ENCODE peak calls at places on chromosomes 11 and 22, in six cellular contexts. L is pancreas; H is naive thymus-derived CD4-positive, alpha-beta T cell; W is endothelial cell of umbilical vein; B is CD4-positive, CD25-positive, alpha-beta regulatory T cell; X is mammary epithelial cell. K is an unnamed sample. For H3K4me1, the result is how much of the 10 kb centered on the place peaks cover.

GRCh38 chr11:121282886-121283502 is 9.6 kb upstream of the SC5D start:
- DNase-seq in H (no peak), L (no peak), X (no peak), B (no peak), W (no peak), K (no peak)

GRCh38 chr11:92295175-92296137 is 70.8 kb downstream of the FAT3 start:
- DNase-seq in B (no peak), X (no peak), L (no peak), W (no peak), H (no peak), K (no peak)

GRCh38 chr22:36588285-36588684 is 59.3 kb upstream of the EIF3D start:
- DNase-seq in X (no peak), H (no peak), B (no peak), W (no peak), L (no peak), K (no peak)

GRCh38 chr11:62644220-62644619 is 2.2 kb downstream of the GANAB start:
- DNase-seq in X (no peak), L (no peak), W (no peak), B (no peak), H (no peak), K (no peak)

GRCh38 chr11:117819096-117820040 is 5.2 kb downstream of the FXYD2 start:
- DNase-seq in H (no peak), X (peak), B (no peak), L (peak), W (peak), K (no peak)

GRCh38 chr11:4059424-4059823 is 35.2 kb upstream of the RRM1 start:
- DNase-seq in H (no peak), B (no peak), L (no peak), W (no peak), X (peak), K (no peak)

GRCh38 chr11:14503023-14503422 is 3.4 kb upstream of the COPB1 start:
- DNase-seq in B (no peak), X (no peak), W (no peak), H (no peak), L (no peak), K (no peak)

GRCh38 chr22:42270512-42271190 is at the start of gene TCF20:
- DNase-seq in W (peak), B (peak), H (peak), X (peak), L (peak), K (no peak)

DNA sequence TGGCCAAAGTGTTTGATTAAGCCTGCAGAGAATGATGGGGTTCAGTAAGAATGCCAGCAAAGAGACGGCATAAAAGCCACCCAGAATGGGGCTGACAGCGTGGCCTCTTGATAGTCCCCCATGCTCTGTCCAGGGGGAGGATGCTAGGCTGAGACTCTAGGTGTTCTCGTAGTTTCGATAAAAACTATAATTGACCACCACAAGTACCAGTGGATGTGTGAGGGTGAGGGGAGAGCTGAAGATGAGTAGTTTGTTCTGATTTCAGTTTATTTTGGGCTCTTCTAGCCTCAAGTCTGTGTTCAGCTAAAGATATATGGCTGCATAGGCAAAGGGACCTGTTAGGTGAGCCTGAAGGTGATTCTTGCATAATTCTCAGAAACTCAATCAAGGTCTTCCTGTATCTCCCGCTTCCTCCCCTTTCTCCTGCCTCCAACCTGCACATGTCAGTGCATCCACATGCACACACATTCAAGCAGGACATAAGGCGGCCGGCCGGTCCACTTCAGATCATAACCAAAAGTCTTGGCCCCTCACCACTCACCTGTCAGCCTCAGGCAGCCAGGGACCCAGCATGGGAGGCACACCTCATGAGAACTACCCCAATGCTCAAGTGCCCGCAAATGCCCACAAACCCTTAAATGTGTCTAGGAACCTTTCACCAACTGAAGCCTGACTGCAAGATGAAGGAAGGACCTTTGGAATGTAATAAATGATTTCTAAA is 31.2 kb downstream of the FLI1 start:
- DNase-seq in H (no peak), X (no peak), W (no peak), B (no peak), L (no peak), K (no peak)
- H3K4me3 ChIP-seq in H (peak), X (no peak), W (no peak), B (peak), L (no peak), K (no peak)

DNA sequence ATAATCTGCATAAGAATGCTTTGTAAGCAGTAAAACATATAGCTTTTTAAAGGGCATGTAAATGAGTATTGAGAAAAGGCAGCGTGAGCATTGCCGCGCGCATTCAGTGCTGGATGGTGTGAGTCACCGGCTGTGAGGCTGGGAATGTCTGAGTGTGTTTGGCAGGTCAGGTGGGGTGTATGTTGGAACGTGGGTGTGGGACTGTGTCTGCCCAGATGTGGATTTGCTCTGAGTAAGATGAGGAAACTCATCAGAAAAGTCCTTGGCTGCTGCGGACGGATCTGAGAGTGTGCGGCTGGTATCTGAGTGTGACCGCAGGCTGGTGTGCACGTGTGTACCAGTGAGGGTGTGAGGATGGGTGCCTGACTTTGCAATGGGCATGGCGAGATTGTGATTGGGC is 66.2 kb upstream of the NECTIN1 start:
- DNase-seq in B (no peak), L (no peak), X (peak), W (no peak), H (no peak), K (no peak)
- H3K27ac ChIP-seq in B (no peak), L (no peak), X (no peak), W (no peak), H (no peak), K (no peak)

DNA sequence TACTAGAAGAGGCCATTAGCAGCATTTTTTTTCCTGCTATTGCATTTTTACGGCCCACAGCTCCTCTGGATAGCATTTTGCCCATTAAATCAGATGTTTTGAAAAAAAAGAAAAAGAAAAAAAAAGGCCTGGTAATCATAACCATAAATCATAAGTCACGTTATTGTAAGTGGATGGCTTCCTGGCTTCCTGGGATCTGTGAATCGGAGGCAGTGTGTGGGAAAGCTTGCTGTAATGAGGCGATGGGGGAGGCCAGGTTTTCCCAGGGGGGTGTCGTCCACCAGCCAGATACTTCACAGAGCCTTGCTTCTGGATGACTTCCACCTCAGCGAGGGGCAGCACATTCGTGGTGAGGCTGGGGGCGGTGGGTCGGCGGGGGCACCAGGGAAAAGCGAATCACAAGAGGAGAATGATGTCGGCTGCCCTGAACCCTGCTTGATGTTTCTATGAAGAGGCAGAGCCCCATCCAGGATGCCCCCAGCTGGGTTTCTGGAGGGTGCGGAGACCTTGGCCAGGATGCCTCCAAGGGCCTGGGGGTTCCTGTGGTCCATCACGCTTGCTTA is 106.6 kb upstream of the SYT13 start:
- DNase-seq in W (no peak), H (no peak), L (no peak), B (no peak), X (no peak), K (no peak)
- H3K4me1 ChIP-seq in W (under half), H (under half), L (under half), B (under half), X (under half), K (under half)

GRCh38 chr22:25420925-25421904 is 143.3 kb upstream of the GRK3 start:
- DNase-seq in B (no peak), L (no peak), H (peak), W (no peak), X (no peak), K (no peak)

GRCh38 chr22:25417792-25418191 is 146.7 kb upstream of the GRK3 start:
- DNase-seq in X (no peak), B (no peak), L (no peak), H (no peak), W (no peak), K (no peak)

GRCh38 chr22:25419247-25420113 is 145.0 kb upstream of the GRK3 start:
- DNase-seq in X (no peak), W (peak), L (no peak), H (peak), B (no peak), K (no peak)

GRCh38 chr22:25420471-25420924 is 144.0 kb upstream of the GRK3 start:
- DNase-seq in W (no peak), X (no peak), B (no peak), H (peak), L (no peak), K (no peak)
- H3K4me3 ChIP-seq in W (no peak), X (no peak), B (no peak), H (no peak), L (peak), K (no peak)

DNA sequence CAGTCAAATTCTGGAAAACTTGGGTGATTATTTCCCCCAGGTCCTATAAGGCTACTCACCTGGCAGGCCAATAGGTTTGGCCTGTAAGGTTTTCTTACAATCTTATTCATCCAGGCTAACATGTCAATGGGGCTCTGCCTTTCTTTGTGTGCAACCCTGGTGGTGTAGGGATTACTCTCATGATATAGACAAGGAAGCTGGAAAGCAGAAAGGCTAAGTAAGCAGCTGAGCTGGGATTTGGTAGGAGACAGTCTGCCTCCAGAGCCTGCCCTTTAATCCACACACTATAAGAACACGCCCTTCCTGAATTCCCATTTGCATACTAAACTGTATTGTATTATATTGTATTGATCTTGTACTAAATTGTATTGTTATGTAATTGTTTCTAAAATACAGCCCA is 373.3 kb upstream of the CCDC90B start:
- DNase-seq in B (no peak), X (no peak), W (no peak), L (no peak), H (no peak), K (no peak)
- H3K27ac ChIP-seq in B (no peak), X (no peak), W (no peak), L (no peak), H (no peak), K (no peak)

DNA sequence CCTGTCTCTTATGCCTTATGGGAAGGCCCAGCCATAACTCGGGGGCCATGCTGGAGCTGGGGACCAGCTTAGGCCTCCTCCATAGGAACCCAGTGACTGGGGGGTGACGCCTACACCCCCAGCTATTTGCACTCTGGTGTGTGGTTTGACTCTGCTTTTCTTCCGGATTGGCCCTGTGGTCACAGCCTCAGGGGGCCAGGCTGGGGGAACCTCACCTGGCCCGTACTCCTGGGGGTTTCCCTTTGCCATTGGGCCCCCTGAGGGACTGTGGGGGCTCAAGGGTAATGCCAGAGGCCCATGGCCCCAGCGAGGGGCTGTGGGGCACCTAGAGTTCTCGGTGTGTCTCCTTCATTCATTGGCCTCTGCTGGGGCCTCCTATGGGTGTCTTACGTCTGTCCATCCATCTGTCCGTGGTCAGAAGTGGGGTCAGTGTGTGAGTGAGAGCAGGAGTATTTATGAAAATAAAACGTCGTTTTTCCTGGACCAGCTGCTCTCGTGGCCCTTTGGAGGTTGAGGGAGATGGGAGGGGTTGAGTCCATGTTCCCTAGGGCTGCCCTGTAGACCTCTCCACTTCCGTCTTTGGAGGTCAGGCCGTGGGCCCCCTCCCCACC is 6.3 kb upstream of the SH3BP1 start:
- DNase-seq in W (no peak), H (peak), X (no peak), B (no peak), L (no peak), K (no peak)
- H3K4me1 ChIP-seq in W (under half), H (half or more), X (under half), B (half or more), L (under half), K (half or more)

GRCh38 chr11:69700278-69701140 is 3.3 kb downstream of the FGF19 start:
- DNase-seq in B (no peak), W (peak), L (peak), H (no peak), X (no peak), K (no peak)

GRCh38 chr11:69704508-69705245 is 855 bp upstream of the FGF19 start:
- DNase-seq in B (no peak), W (no peak), L (no peak), H (no peak), X (no peak), K (no peak)

GRCh38 chr11:69702769-69703510 is 882 bp downstream of the FGF19 start:
- DNase-seq in X (no peak), W (no peak), H (no peak), B (no peak), L (no peak), K (no peak)

GRCh38 chr11:69703711-69704507 is at the start of gene FGF19:
- DNase-seq in W (no peak), B (no peak), H (no peak), X (peak), L (no peak), K (no peak)

GRCh38 chr11:69702239-69702668 is 1.6 kb downstream of the FGF19 start:
- DNase-seq in H (no peak), W (no peak), B (no peak), X (no peak), L (no peak), K (no peak)
- H3K4me3 ChIP-seq in H (no peak), W (no peak), B (no peak), X (no peak), L (no peak), K (no peak)

DNA sequence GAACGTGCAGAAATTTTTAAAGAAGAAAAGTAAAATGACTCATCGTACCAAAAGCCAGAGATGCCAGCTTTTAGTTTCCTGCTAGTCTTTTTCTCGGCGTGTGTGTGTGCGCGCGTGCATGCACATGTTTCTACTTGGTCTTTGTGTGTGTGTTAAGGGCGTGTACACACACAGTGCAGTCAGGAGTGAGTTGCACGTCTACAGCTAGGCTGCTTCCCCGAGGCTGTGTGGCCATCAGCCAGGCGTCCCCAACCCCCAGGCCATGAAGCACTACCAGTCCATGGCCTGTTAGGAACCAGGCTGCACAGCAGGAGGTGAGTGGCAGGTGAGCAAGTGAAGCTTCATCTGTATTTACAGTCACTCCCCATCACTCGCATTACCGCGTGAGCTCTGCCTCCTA is 36.4 kb downstream of the KCNQ1 start:
- DNase-seq in L (no peak), W (no peak), H (no peak), X (no peak), B (no peak), K (no peak)
- H3K27ac ChIP-seq in L (no peak), W (no peak), H (no peak), X (no peak), B (no peak), K (no peak)

GRCh38 chr11:10604340-10604748 is 35.9 kb upstream of the LYVE1 start:
- DNase-seq in L (no peak), W (peak), H (no peak), B (no peak), X (peak), K (no peak)

GRCh38 chr11:10603721-10604297 is 35.3 kb upstream of the LYVE1 start:
- DNase-seq in H (no peak), X (no peak), L (no peak), B (no peak), W (no peak), K (no peak)

GRCh38 chr11:10607462-10607861 is 39.0 kb upstream of the LYVE1 start:
- DNase-seq in B (no peak), L (no peak), X (no peak), H (no peak), W (peak), K (no peak)

GRCh38 chr11:10606536-10607208 is 38.2 kb upstream of the LYVE1 start:
- DNase-seq in W (peak), B (no peak), H (no peak), X (peak), L (no peak), K (no peak)

DNA sequence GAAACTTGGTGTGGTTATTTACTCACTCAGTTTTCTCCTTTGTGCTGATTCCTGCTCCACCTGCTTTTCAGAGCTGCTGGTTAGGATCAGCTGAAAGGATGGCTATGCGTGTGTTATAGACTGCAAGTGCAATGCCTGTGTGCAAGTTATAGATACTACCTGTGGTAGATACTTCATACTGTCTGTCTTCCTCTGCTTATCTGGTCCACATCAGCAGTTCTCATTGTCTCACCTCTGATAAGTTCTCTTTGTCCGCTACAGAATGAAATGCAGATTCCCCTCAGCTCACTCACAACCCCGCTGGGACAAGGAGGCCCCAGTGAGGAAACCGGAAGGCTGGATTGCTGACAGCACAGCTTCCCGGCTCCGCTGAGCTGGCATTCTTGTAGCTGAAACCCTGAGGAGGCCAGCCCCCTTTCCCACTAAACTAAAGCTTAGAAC is 37.5 kb upstream of the LYVE1 start:
- DNase-seq in W (peak), X (no peak), L (no peak), H (no peak), B (no peak), K (no peak)
- H3K4me1 ChIP-seq in W (under half), X (under half), L (under half), H (under half), B (under half), K (under half)

GRCh38 chr11:17275376-17276235 is 933 bp upstream of the NUCB2 start:
- DNase-seq in B (no peak), L (no peak), W (no peak), H (no peak), X (peak), K (no peak)
- H3K4me3 ChIP-seq in B (peak), L (peak), W (peak), H (peak), X (peak), K (peak)

K was measured in esophagus squamous epithelium.